ENCODE peak calls at places on chromosomes 11 and 22, in eight cellular contexts. One of them, this sample, is unnamed.

GRCh38 chr11:31956310-31956709 is 134.6 kb upstream of the RCN1 start:
- DNase-seq in activated CD4-positive, alpha-beta T cell treated with anti-CD3 and anti-CD28 coated beads for 4 hours: no peak
- DNase-seq in fibroblast of lung: peak; percentile 64
- DNase-seq in stimulated activated CD4-positive, alpha-beta T cell treated with anti-CD3 and anti-CD28 coated beads, Interleukin-12 subunit alpha, Interleukin-12 subunit beta, amount 100 ng/mL, for 48 hours: peak; percentile 10
- DNase-seq in iPS DF 6.9: no peak
- DNase-seq in activated effector memory CD4-positive, alpha-beta T cell treated with Interleukin-2 at 50 U/mL for 16 hours: no peak
- DNase-seq in NCI-H1105 treated with DMSO at 0.1 percent for 48 hours: no peak
- DNase-seq in NCI-H82: no peak
- DNase-seq in this sample: no peak

GRCh38 chr11:12282676-12283075 is 94.7 kb upstream of the PARVA start:
- DNase-seq in stimulated activated CD4-positive, alpha-beta T cell treated with anti-CD3 and anti-CD28 coated beads, Interleukin-12 subunit alpha, Interleukin-12 subunit beta, amount 100 ng/mL, for 48 hours: no peak
- DNase-seq in NCI-H82: no peak
- DNase-seq in activated CD4-positive, alpha-beta T cell treated with anti-CD3 and anti-CD28 coated beads for 4 hours: no peak
- DNase-seq in activated effector memory CD4-positive, alpha-beta T cell treated with Interleukin-2 at 50 U/mL for 16 hours: no peak
- DNase-seq in fibroblast of lung: peak; percentile 55
- DNase-seq in iPS DF 6.9: no peak
- DNase-seq in NCI-H1105 treated with DMSO at 0.1 percent for 48 hours: no peak
- DNase-seq in this sample: no peak

GRCh38 chr11:63841554-63841953 is 2.6 kb downstream of the MARK2 start:
- DNase-seq in NCI-H82: no peak
- DNase-seq in stimulated activated CD4-positive, alpha-beta T cell treated with anti-CD3 and anti-CD28 coated beads, Interleukin-12 subunit alpha, Interleukin-12 subunit beta, amount 100 ng/mL, for 48 hours: no peak
- DNase-seq in fibroblast of lung: peak; percentile 62
- DNase-seq in iPS DF 6.9: no peak
- DNase-seq in activated CD4-positive, alpha-beta T cell treated with anti-CD3 and anti-CD28 coated beads for 4 hours: no peak
- DNase-seq in NCI-H1105 treated with DMSO at 0.1 percent for 48 hours: no peak
- DNase-seq in activated effector memory CD4-positive, alpha-beta T cell treated with Interleukin-2 at 50 U/mL for 16 hours: no peak
- DNase-seq in this sample: no peak

GRCh38 chr11:19121646-19122045 is 4.7 kb downstream of the ZDHHC13 start:
- DNase-seq in stimulated activated CD4-positive, alpha-beta T cell treated with anti-CD3 and anti-CD28 coated beads, Interleukin-12 subunit alpha, Interleukin-12 subunit beta, amount 100 ng/mL, for 48 hours: no peak
- DNase-seq in activated CD4-positive, alpha-beta T cell treated with anti-CD3 and anti-CD28 coated beads for 4 hours: no peak
- DNase-seq in activated effector memory CD4-positive, alpha-beta T cell treated with Interleukin-2 at 50 U/mL for 16 hours: no peak
- DNase-seq in fibroblast of lung: peak; percentile 25
- DNase-seq in NCI-H1105 treated with DMSO at 0.1 percent for 48 hours: no peak
- DNase-seq in iPS DF 6.9: no peak
- DNase-seq in NCI-H82: no peak
- DNase-seq in this sample: no peak

GRCh38 chr22:24059121-24059520 is 48.0 kb downstream of the CABIN1 start:
- DNase-seq in NCI-H82: no peak
- DNase-seq in activated CD4-positive, alpha-beta T cell treated with anti-CD3 and anti-CD28 coated beads for 4 hours: no peak
- DNase-seq in stimulated activated CD4-positive, alpha-beta T cell treated with anti-CD3 and anti-CD28 coated beads, Interleukin-12 subunit alpha, Interleukin-12 subunit beta, amount 100 ng/mL, for 48 hours: no peak
- DNase-seq in NCI-H1105 treated with DMSO at 0.1 percent for 48 hours: no peak
- DNase-seq in iPS DF 6.9: no peak
- DNase-seq in fibroblast of lung: peak; percentile 99
- DNase-seq in activated effector memory CD4-positive, alpha-beta T cell treated with Interleukin-2 at 50 U/mL for 16 hours: no peak
- DNase-seq in this sample: no peak

GRCh38 chr11:27701262-27702105 is 1.2 kb upstream of the BDNF start:
- DNase-seq in activated CD4-positive, alpha-beta T cell treated with anti-CD3 and anti-CD28 coated beads for 4 hours: no peak
- DNase-seq in NCI-H82: peak; percentile 65
- DNase-seq in NCI-H1105 treated with DMSO at 0.1 percent for 48 hours: peak; percentile 48
- DNase-seq in activated effector memory CD4-positive, alpha-beta T cell treated with Interleukin-2 at 50 U/mL for 16 hours: no peak
- DNase-seq in fibroblast of lung: peak; percentile 80
- DNase-seq in iPS DF 6.9: no peak
- DNase-seq in stimulated activated CD4-positive, alpha-beta T cell treated with anti-CD3 and anti-CD28 coated beads, Interleukin-12 subunit alpha, Interleukin-12 subunit beta, amount 100 ng/mL, for 48 hours: no peak
- DNase-seq in this sample: no peak

GRCh38 chr11:31060880-31061279 is 308.7 kb downstream of the DCDC1 start:
- DNase-seq in stimulated activated CD4-positive, alpha-beta T cell treated with anti-CD3 and anti-CD28 coated beads, Interleukin-12 subunit alpha, Interleukin-12 subunit beta, amount 100 ng/mL, for 48 hours: no peak
- DNase-seq in activated CD4-positive, alpha-beta T cell treated with anti-CD3 and anti-CD28 coated beads for 4 hours: no peak
- DNase-seq in fibroblast of lung: peak; percentile 56
- DNase-seq in iPS DF 6.9: no peak
- DNase-seq in NCI-H1105 treated with DMSO at 0.1 percent for 48 hours: no peak
- DNase-seq in NCI-H82: no peak
- DNase-seq in activated effector memory CD4-positive, alpha-beta T cell treated with Interleukin-2 at 50 U/mL for 16 hours: no peak
- DNase-seq in this sample: no peak

GRCh38 chr11:4826425-4826824 is 5.3 kb downstream of the OR51F2 start:
- DNase-seq in NCI-H1105 treated with DMSO at 0.1 percent for 48 hours: peak; percentile 16
- DNase-seq in fibroblast of lung: peak; percentile 12
- DNase-seq in activated effector memory CD4-positive, alpha-beta T cell treated with Interleukin-2 at 50 U/mL for 16 hours: no peak
- DNase-seq in iPS DF 6.9: no peak
- DNase-seq in NCI-H82: no peak
- DNase-seq in activated CD4-positive, alpha-beta T cell treated with anti-CD3 and anti-CD28 coated beads for 4 hours: no peak
- DNase-seq in stimulated activated CD4-positive, alpha-beta T cell treated with anti-CD3 and anti-CD28 coated beads, Interleukin-12 subunit alpha, Interleukin-12 subunit beta, amount 100 ng/mL, for 48 hours: no peak
- DNase-seq in this sample: no peak

GRCh38 chr11:131762346-131763110 is 392.1 kb downstream of the NTM start:
- DNase-seq in NCI-H1105 treated with DMSO at 0.1 percent for 48 hours: no peak
- DNase-seq in NCI-H82: no peak
- DNase-seq in activated CD4-positive, alpha-beta T cell treated with anti-CD3 and anti-CD28 coated beads for 4 hours: no peak
- DNase-seq in fibroblast of lung: no peak
- DNase-seq in activated effector memory CD4-positive, alpha-beta T cell treated with Interleukin-2 at 50 U/mL for 16 hours: no peak
- DNase-seq in iPS DF 6.9: no peak
- DNase-seq in stimulated activated CD4-positive, alpha-beta T cell treated with anti-CD3 and anti-CD28 coated beads, Interleukin-12 subunit alpha, Interleukin-12 subunit beta, amount 100 ng/mL, for 48 hours: no peak
- DNase-seq in this sample: no peak

GRCh38 chr11:78419327-78419726 is 1.7 kb upstream of the GAB2 start:
- DNase-seq in NCI-H1105 treated with DMSO at 0.1 percent for 48 hours: no peak
- DNase-seq in activated effector memory CD4-positive, alpha-beta T cell treated with Interleukin-2 at 50 U/mL for 16 hours: no peak
- DNase-seq in iPS DF 6.9: no peak
- DNase-seq in fibroblast of lung: peak; percentile 98
- DNase-seq in activated CD4-positive, alpha-beta T cell treated with anti-CD3 and anti-CD28 coated beads for 4 hours: no peak
- DNase-seq in stimulated activated CD4-positive, alpha-beta T cell treated with anti-CD3 and anti-CD28 coated beads, Interleukin-12 subunit alpha, Interleukin-12 subunit beta, amount 100 ng/mL, for 48 hours: no peak
- DNase-seq in NCI-H82: peak; percentile 27
- DNase-seq in this sample: peak; percentile 13

GRCh38 chr11:36065436-36065835 is 121.6 kb downstream of the LDLRAD3 start:
- DNase-seq in NCI-H82: no peak
- DNase-seq in activated effector memory CD4-positive, alpha-beta T cell treated with Interleukin-2 at 50 U/mL for 16 hours: no peak
- DNase-seq in iPS DF 6.9: no peak
- DNase-seq in fibroblast of lung: no peak
- DNase-seq in activated CD4-positive, alpha-beta T cell treated with anti-CD3 and anti-CD28 coated beads for 4 hours: no peak
- DNase-seq in NCI-H1105 treated with DMSO at 0.1 percent for 48 hours: no peak
- DNase-seq in stimulated activated CD4-positive, alpha-beta T cell treated with anti-CD3 and anti-CD28 coated beads, Interleukin-12 subunit alpha, Interleukin-12 subunit beta, amount 100 ng/mL, for 48 hours: no peak
- DNase-seq in this sample: no peak

GRCh38 chr11:76990628-76991027 is 43.6 kb upstream of the B3GNT6 start:
- DNase-seq in activated CD4-positive, alpha-beta T cell treated with anti-CD3 and anti-CD28 coated beads for 4 hours: no peak
- DNase-seq in activated effector memory CD4-positive, alpha-beta T cell treated with Interleukin-2 at 50 U/mL for 16 hours: no peak
- DNase-seq in NCI-H1105 treated with DMSO at 0.1 percent for 48 hours: no peak
- DNase-seq in stimulated activated CD4-positive, alpha-beta T cell treated with anti-CD3 and anti-CD28 coated beads, Interleukin-12 subunit alpha, Interleukin-12 subunit beta, amount 100 ng/mL, for 48 hours: no peak
- DNase-seq in NCI-H82: no peak
- DNase-seq in iPS DF 6.9: no peak
- DNase-seq in fibroblast of lung: no peak
- DNase-seq in this sample: no peak

GRCh38 chr22:37545703-37546435 is 14.4 kb upstream of the CDC42EP1 start:
- DNase-seq in iPS DF 6.9: no peak
- DNase-seq in activated CD4-positive, alpha-beta T cell treated with anti-CD3 and anti-CD28 coated beads for 4 hours: no peak
- DNase-seq in NCI-H1105 treated with DMSO at 0.1 percent for 48 hours: no peak
- DNase-seq in stimulated activated CD4-positive, alpha-beta T cell treated with anti-CD3 and anti-CD28 coated beads, Interleukin-12 subunit alpha, Interleukin-12 subunit beta, amount 100 ng/mL, for 48 hours: no peak
- DNase-seq in fibroblast of lung: peak; percentile 95
- DNase-seq in NCI-H82: no peak
- DNase-seq in activated effector memory CD4-positive, alpha-beta T cell treated with Interleukin-2 at 50 U/mL for 16 hours: no peak
- DNase-seq in this sample: no peak

GRCh38 chr11:44226945-44227344 is 83.0 kb downstream of the ALX4 start:
- DNase-seq in NCI-H82: no peak
- DNase-seq in fibroblast of lung: no peak
- DNase-seq in activated effector memory CD4-positive, alpha-beta T cell treated with Interleukin-2 at 50 U/mL for 16 hours: no peak
- DNase-seq in NCI-H1105 treated with DMSO at 0.1 percent for 48 hours: no peak
- DNase-seq in activated CD4-positive, alpha-beta T cell treated with anti-CD3 and anti-CD28 coated beads for 4 hours: no peak
- DNase-seq in stimulated activated CD4-positive, alpha-beta T cell treated with anti-CD3 and anti-CD28 coated beads, Interleukin-12 subunit alpha, Interleukin-12 subunit beta, amount 100 ng/mL, for 48 hours: no peak
- DNase-seq in iPS DF 6.9: no peak
- DNase-seq in this sample: no peak

GRCh38 chr22:22888509-22889353 is 1.1 kb downstream of the IGLL5 start:
- DNase-seq in activated CD4-positive, alpha-beta T cell treated with anti-CD3 and anti-CD28 coated beads for 4 hours: no peak
- DNase-seq in activated effector memory CD4-positive, alpha-beta T cell treated with Interleukin-2 at 50 U/mL for 16 hours: no peak
- DNase-seq in fibroblast of lung: no peak
- DNase-seq in iPS DF 6.9: no peak
- DNase-seq in NCI-H1105 treated with DMSO at 0.1 percent for 48 hours: no peak
- DNase-seq in stimulated activated CD4-positive, alpha-beta T cell treated with anti-CD3 and anti-CD28 coated beads, Interleukin-12 subunit alpha, Interleukin-12 subunit beta, amount 100 ng/mL, for 48 hours: no peak
- DNase-seq in NCI-H82: no peak
- DNase-seq in this sample: no peak

GRCh38 chr11:8093931-8094575 is 13.0 kb downstream of the TUB start:
- DNase-seq in fibroblast of lung: no peak
- DNase-seq in iPS DF 6.9: no peak
- DNase-seq in activated effector memory CD4-positive, alpha-beta T cell treated with Interleukin-2 at 50 U/mL for 16 hours: no peak
- DNase-seq in NCI-H82: no peak
- DNase-seq in stimulated activated CD4-positive, alpha-beta T cell treated with anti-CD3 and anti-CD28 coated beads, Interleukin-12 subunit alpha, Interleukin-12 subunit beta, amount 100 ng/mL, for 48 hours: no peak
- DNase-seq in activated CD4-positive, alpha-beta T cell treated with anti-CD3 and anti-CD28 coated beads for 4 hours: no peak
- DNase-seq in NCI-H1105 treated with DMSO at 0.1 percent for 48 hours: no peak
- DNase-seq in this sample: no peak

GRCh38 chr11:67689178-67689577 is 14.8 kb upstream of the ALDH3B2 start:
- DNase-seq in stimulated activated CD4-positive, alpha-beta T cell treated with anti-CD3 and anti-CD28 coated beads, Interleukin-12 subunit alpha, Interleukin-12 subunit beta, amount 100 ng/mL, for 48 hours: no peak
- DNase-seq in NCI-H1105 treated with DMSO at 0.1 percent for 48 hours: no peak
- DNase-seq in iPS DF 6.9: no peak
- DNase-seq in NCI-H82: no peak
- DNase-seq in activated effector memory CD4-positive, alpha-beta T cell treated with Interleukin-2 at 50 U/mL for 16 hours: no peak
- DNase-seq in fibroblast of lung: no peak
- DNase-seq in activated CD4-positive, alpha-beta T cell treated with anti-CD3 and anti-CD28 coated beads for 4 hours: no peak
- DNase-seq in this sample: no peak

GRCh38 chr11:15199693-15200092 is 85.0 kb downstream of the INSC start:
- DNase-seq in NCI-H1105 treated with DMSO at 0.1 percent for 48 hours: peak; percentile 66
- DNase-seq in fibroblast of lung: peak; percentile 68
- DNase-seq in activated effector memory CD4-positive, alpha-beta T cell treated with Interleukin-2 at 50 U/mL for 16 hours: no peak
- DNase-seq in iPS DF 6.9: no peak
- DNase-seq in stimulated activated CD4-positive, alpha-beta T cell treated with anti-CD3 and anti-CD28 coated beads, Interleukin-12 subunit alpha, Interleukin-12 subunit beta, amount 100 ng/mL, for 48 hours: no peak
- DNase-seq in NCI-H82: no peak
- DNase-seq in activated CD4-positive, alpha-beta T cell treated with anti-CD3 and anti-CD28 coated beads for 4 hours: no peak
- DNase-seq in this sample: peak; percentile 9

GRCh38 chr22:38452373-38453064 is 2.5 kb downstream of the KCNJ4 start:
- DNase-seq in iPS DF 6.9: no peak
- DNase-seq in stimulated activated CD4-positive, alpha-beta T cell treated with anti-CD3 and anti-CD28 coated beads, Interleukin-12 subunit alpha, Interleukin-12 subunit beta, amount 100 ng/mL, for 48 hours: no peak
- DNase-seq in fibroblast of lung: peak; percentile 50
- DNase-seq in activated CD4-positive, alpha-beta T cell treated with anti-CD3 and anti-CD28 coated beads for 4 hours: no peak
- DNase-seq in activated effector memory CD4-positive, alpha-beta T cell treated with Interleukin-2 at 50 U/mL for 16 hours: no peak
- DNase-seq in NCI-H1105 treated with DMSO at 0.1 percent for 48 hours: no peak
- DNase-seq in NCI-H82: no peak
- DNase-seq in this sample: no peak

GRCh38 chr11:34208266-34209135 is 103.1 kb downstream of the NAT10 start:
- DNase-seq in activated CD4-positive, alpha-beta T cell treated with anti-CD3 and anti-CD28 coated beads for 4 hours: no peak
- DNase-seq in NCI-H1105 treated with DMSO at 0.1 percent for 48 hours: no peak
- DNase-seq in fibroblast of lung: peak; percentile 56
- DNase-seq in activated effector memory CD4-positive, alpha-beta T cell treated with Interleukin-2 at 50 U/mL for 16 hours: no peak
- DNase-seq in stimulated activated CD4-positive, alpha-beta T cell treated with anti-CD3 and anti-CD28 coated beads, Interleukin-12 subunit alpha, Interleukin-12 subunit beta, amount 100 ng/mL, for 48 hours: no peak
- DNase-seq in iPS DF 6.9: no peak
- DNase-seq in NCI-H82: no peak
- DNase-seq in this sample: no peak

GRCh38 chr22:24985824-24986214 is 33.3 kb downstream of the KIAA1671 start:
- DNase-seq in NCI-H1105 treated with DMSO at 0.1 percent for 48 hours: no peak
- DNase-seq in iPS DF 6.9: no peak
- DNase-seq in stimulated activated CD4-positive, alpha-beta T cell treated with anti-CD3 and anti-CD28 coated beads, Interleukin-12 subunit alpha, Interleukin-12 subunit beta, amount 100 ng/mL, for 48 hours: no peak
- DNase-seq in fibroblast of lung: peak; percentile 95
- DNase-seq in NCI-H82: no peak
- DNase-seq in activated CD4-positive, alpha-beta T cell treated with anti-CD3 and anti-CD28 coated beads for 4 hours: no peak
- DNase-seq in activated effector memory CD4-positive, alpha-beta T cell treated with Interleukin-2 at 50 U/mL for 16 hours: no peak
- DNase-seq in this sample: no peak

GRCh38 chr11:96481806-96482592 is 92.2 kb downstream of the JRKL start:
- DNase-seq in activated CD4-positive, alpha-beta T cell treated with anti-CD3 and anti-CD28 coated beads for 4 hours: no peak
- DNase-seq in iPS DF 6.9: no peak
- DNase-seq in NCI-H82: no peak
- DNase-seq in stimulated activated CD4-positive, alpha-beta T cell treated with anti-CD3 and anti-CD28 coated beads, Interleukin-12 subunit alpha, Interleukin-12 subunit beta, amount 100 ng/mL, for 48 hours: no peak
- DNase-seq in activated effector memory CD4-positive, alpha-beta T cell treated with Interleukin-2 at 50 U/mL for 16 hours: no peak
- DNase-seq in fibroblast of lung: no peak
- DNase-seq in NCI-H1105 treated with DMSO at 0.1 percent for 48 hours: no peak
- DNase-seq in this sample: no peak

GRCh38 chr11:115458877-115459276 is 45.3 kb downstream of the CADM1 start:
- DNase-seq in activated CD4-positive, alpha-beta T cell treated with anti-CD3 and anti-CD28 coated beads for 4 hours: no peak
- DNase-seq in NCI-H82: no peak
- DNase-seq in activated effector memory CD4-positive, alpha-beta T cell treated with Interleukin-2 at 50 U/mL for 16 hours: no peak
- DNase-seq in NCI-H1105 treated with DMSO at 0.1 percent for 48 hours: peak; percentile 88
- DNase-seq in stimulated activated CD4-positive, alpha-beta T cell treated with anti-CD3 and anti-CD28 coated beads, Interleukin-12 subunit alpha, Interleukin-12 subunit beta, amount 100 ng/mL, for 48 hours: no peak
- DNase-seq in fibroblast of lung: peak; percentile 65
- DNase-seq in iPS DF 6.9: no peak
- DNase-seq in this sample: no peak

GRCh38 chr11:128513915-128514681 is 73.3 kb downstream of the ETS1 start:
- DNase-seq in fibroblast of lung: peak; percentile 48
- DNase-seq in activated effector memory CD4-positive, alpha-beta T cell treated with Interleukin-2 at 50 U/mL for 16 hours: no peak
- DNase-seq in NCI-H82: no peak
- DNase-seq in stimulated activated CD4-positive, alpha-beta T cell treated with anti-CD3 and anti-CD28 coated beads, Interleukin-12 subunit alpha, Interleukin-12 subunit beta, amount 100 ng/mL, for 48 hours: no peak
- DNase-seq in activated CD4-positive, alpha-beta T cell treated with anti-CD3 and anti-CD28 coated beads for 4 hours: no peak
- DNase-seq in iPS DF 6.9: no peak
- DNase-seq in NCI-H1105 treated with DMSO at 0.1 percent for 48 hours: no peak
- DNase-seq in this sample: no peak

GRCh38 chr11:31254411-31254810 is 115.1 kb downstream of the DCDC1 start:
- DNase-seq in iPS DF 6.9: no peak
- DNase-seq in activated CD4-positive, alpha-beta T cell treated with anti-CD3 and anti-CD28 coated beads for 4 hours: no peak
- DNase-seq in fibroblast of lung: peak; percentile 41
- DNase-seq in NCI-H1105 treated with DMSO at 0.1 percent for 48 hours: no peak
- DNase-seq in stimulated activated CD4-positive, alpha-beta T cell treated with anti-CD3 and anti-CD28 coated beads, Interleukin-12 subunit alpha, Interleukin-12 subunit beta, amount 100 ng/mL, for 48 hours: no peak
- DNase-seq in activated effector memory CD4-positive, alpha-beta T cell treated with Interleukin-2 at 50 U/mL for 16 hours: no peak
- DNase-seq in NCI-H82: no peak
- DNase-seq in this sample: no peak

GRCh38 chr11:45254070-45254469 is 32.1 kb downstream of the SYT13 start:
- DNase-seq in activated effector memory CD4-positive, alpha-beta T cell treated with Interleukin-2 at 50 U/mL for 16 hours: no peak
- DNase-seq in activated CD4-positive, alpha-beta T cell treated with anti-CD3 and anti-CD28 coated beads for 4 hours: no peak
- DNase-seq in fibroblast of lung: peak; percentile 50
- DNase-seq in stimulated activated CD4-positive, alpha-beta T cell treated with anti-CD3 and anti-CD28 coated beads, Interleukin-12 subunit alpha, Interleukin-12 subunit beta, amount 100 ng/mL, for 48 hours: no peak
- DNase-seq in iPS DF 6.9: no peak
- DNase-seq in NCI-H82: no peak
- DNase-seq in NCI-H1105 treated with DMSO at 0.1 percent for 48 hours: no peak
- DNase-seq in this sample: no peak

GRCh38 chr11:67674442-67674871 is at the start of gene ALDH3B2:
- DNase-seq in stimulated activated CD4-positive, alpha-beta T cell treated with anti-CD3 and anti-CD28 coated beads, Interleukin-12 subunit alpha, Interleukin-12 subunit beta, amount 100 ng/mL, for 48 hours: no peak
- DNase-seq in iPS DF 6.9: no peak
- DNase-seq in NCI-H82: no peak
- DNase-seq in NCI-H1105 treated with DMSO at 0.1 percent for 48 hours: no peak
- DNase-seq in activated effector memory CD4-positive, alpha-beta T cell treated with Interleukin-2 at 50 U/mL for 16 hours: no peak
- DNase-seq in fibroblast of lung: no peak
- DNase-seq in activated CD4-positive, alpha-beta T cell treated with anti-CD3 and anti-CD28 coated beads for 4 hours: no peak
- DNase-seq in this sample: no peak

GRCh38 chr11:95499516-95500135 is 268.6 kb upstream of the SESN3 start:
- DNase-seq in activated effector memory CD4-positive, alpha-beta T cell treated with Interleukin-2 at 50 U/mL for 16 hours: no peak
- DNase-seq in fibroblast of lung: peak; percentile 60
- DNase-seq in NCI-H1105 treated with DMSO at 0.1 percent for 48 hours: no peak
- DNase-seq in stimulated activated CD4-positive, alpha-beta T cell treated with anti-CD3 and anti-CD28 coated beads, Interleukin-12 subunit alpha, Interleukin-12 subunit beta, amount 100 ng/mL, for 48 hours: no peak
- DNase-seq in iPS DF 6.9: no peak
- DNase-seq in NCI-H82: no peak
- DNase-seq in activated CD4-positive, alpha-beta T cell treated with anti-CD3 and anti-CD28 coated beads for 4 hours: no peak
- DNase-seq in this sample: no peak

GRCh38 chr11:91932151-91932821 is 292.3 kb upstream of the FAT3 start:
- DNase-seq in stimulated activated CD4-positive, alpha-beta T cell treated with anti-CD3 and anti-CD28 coated beads, Interleukin-12 subunit alpha, Interleukin-12 subunit beta, amount 100 ng/mL, for 48 hours: no peak
- DNase-seq in NCI-H1105 treated with DMSO at 0.1 percent for 48 hours: no peak
- DNase-seq in NCI-H82: no peak
- DNase-seq in activated CD4-positive, alpha-beta T cell treated with anti-CD3 and anti-CD28 coated beads for 4 hours: no peak
- DNase-seq in fibroblast of lung: peak; percentile 23
- DNase-seq in activated effector memory CD4-positive, alpha-beta T cell treated with Interleukin-2 at 50 U/mL for 16 hours: no peak
- DNase-seq in iPS DF 6.9: no peak
- DNase-seq in this sample: no peak

GRCh38 chr11:122852071-122852831 is 14.0 kb downstream of the CRTAM start:
- DNase-seq in stimulated activated CD4-positive, alpha-beta T cell treated with anti-CD3 and anti-CD28 coated beads, Interleukin-12 subunit alpha, Interleukin-12 subunit beta, amount 100 ng/mL, for 48 hours: peak; percentile 16
- DNase-seq in activated effector memory CD4-positive, alpha-beta T cell treated with Interleukin-2 at 50 U/mL for 16 hours: no peak
- DNase-seq in fibroblast of lung: peak; percentile 43
- DNase-seq in NCI-H1105 treated with DMSO at 0.1 percent for 48 hours: no peak
- DNase-seq in iPS DF 6.9: no peak
- DNase-seq in activated CD4-positive, alpha-beta T cell treated with anti-CD3 and anti-CD28 coated beads for 4 hours: peak; percentile 35
- DNase-seq in NCI-H82: no peak
- DNase-seq in this sample: no peak

GRCh38 chr22:40498454-40499186 is 128.2 kb downstream of the SGSM3 start:
- DNase-seq in activated effector memory CD4-positive, alpha-beta T cell treated with Interleukin-2 at 50 U/mL for 16 hours: no peak
- DNase-seq in iPS DF 6.9: no peak
- DNase-seq in stimulated activated CD4-positive, alpha-beta T cell treated with anti-CD3 and anti-CD28 coated beads, Interleukin-12 subunit alpha, Interleukin-12 subunit beta, amount 100 ng/mL, for 48 hours: no peak
- DNase-seq in fibroblast of lung: peak; percentile 100
- DNase-seq in NCI-H82: peak; percentile 12
- DNase-seq in NCI-H1105 treated with DMSO at 0.1 percent for 48 hours: no peak
- DNase-seq in activated CD4-positive, alpha-beta T cell treated with anti-CD3 and anti-CD28 coated beads for 4 hours: no peak
- DNase-seq in this sample: no peak

GRCh38 chr11:107157809-107158187 is 139.5 kb upstream of the GUCY1A2 start:
- DNase-seq in iPS DF 6.9: no peak
- DNase-seq in NCI-H82: no peak
- DNase-seq in activated effector memory CD4-positive, alpha-beta T cell treated with Interleukin-2 at 50 U/mL for 16 hours: no peak
- DNase-seq in activated CD4-positive, alpha-beta T cell treated with anti-CD3 and anti-CD28 coated beads for 4 hours: no peak
- DNase-seq in stimulated activated CD4-positive, alpha-beta T cell treated with anti-CD3 and anti-CD28 coated beads, Interleukin-12 subunit alpha, Interleukin-12 subunit beta, amount 100 ng/mL, for 48 hours: no peak
- DNase-seq in fibroblast of lung: peak; percentile 59
- DNase-seq in NCI-H1105 treated with DMSO at 0.1 percent for 48 hours: no peak
- DNase-seq in this sample: no peak

GRCh38 chr11:47269829-47270305 is at the start of gene MADD:
- DNase-seq in activated CD4-positive, alpha-beta T cell treated with anti-CD3 and anti-CD28 coated beads for 4 hours: peak; percentile 91
- DNase-seq in iPS DF 6.9: no peak
- DNase-seq in fibroblast of lung: peak; percentile 73
- DNase-seq in stimulated activated CD4-positive, alpha-beta T cell treated with anti-CD3 and anti-CD28 coated beads, Interleukin-12 subunit alpha, Interleukin-12 subunit beta, amount 100 ng/mL, for 48 hours: peak; percentile 84
- DNase-seq in NCI-H82: peak; percentile 89
- DNase-seq in NCI-H1105 treated with DMSO at 0.1 percent for 48 hours: peak; percentile 89
- DNase-seq in activated effector memory CD4-positive, alpha-beta T cell treated with Interleukin-2 at 50 U/mL for 16 hours: peak; percentile 90
- DNase-seq in this sample: peak; percentile 44

GRCh38 chr11:129721685-129722084 is 94.0 kb upstream of the TMEM45B start:
- DNase-seq in stimulated activated CD4-positive, alpha-beta T cell treated with anti-CD3 and anti-CD28 coated beads, Interleukin-12 subunit alpha, Interleukin-12 subunit beta, amount 100 ng/mL, for 48 hours: no peak
- DNase-seq in NCI-H1105 treated with DMSO at 0.1 percent for 48 hours: no peak
- DNase-seq in activated CD4-positive, alpha-beta T cell treated with anti-CD3 and anti-CD28 coated beads for 4 hours: no peak
- DNase-seq in NCI-H82: no peak
- DNase-seq in iPS DF 6.9: no peak
- DNase-seq in fibroblast of lung: no peak
- DNase-seq in activated effector memory CD4-positive, alpha-beta T cell treated with Interleukin-2 at 50 U/mL for 16 hours: no peak
- DNase-seq in this sample: no peak